ENCODE peak calls at places on chromosomes 11 and 22, in five cellular contexts. E is transverse colon, S is HCT116, O is K562, N is upper lobe of left lung. W is an unnamed sample.
A peak's percentile ranks its signal among the peaks of the same experiment; 100 is the strongest.

GRCh38 chr11:1938343-1939005 is 8.7 kb upstream of the MRPL23 start:
- DNase-seq in E (no peak), S (no peak), O (no peak), N (no peak), W (no peak)

GRCh38 chr11:62600367-62601113 is 1.1 kb downstream of the MTA2 start:
- DNase-seq in N (no peak), O (no peak), S (no peak), E (no peak), W (no peak)

GRCh38 chr22:37425800-37426531 is 1.3 kb downstream of the ELFN2 start:
- DNase-seq in E (no peak), N (peak; percentile 61), O (no peak), S (no peak), W (no peak)

GRCh38 chr11:6734616-6735015 is 37.2 kb downstream of the OR2AG2 start:
- DNase-seq in E (no peak), N (no peak), O (no peak), S (no peak), W (no peak)

GRCh38 chr22:44160416-44160815 is 20.3 kb upstream of the PARVG start:
- DNase-seq in N (no peak), S (no peak), E (no peak), O (no peak), W (no peak)

GRCh38 chr11:120147094-120147949 is 9.4 kb upstream of the TRIM29 start:
- DNase-seq in O (no peak), E (no peak), S (no peak), N (no peak), W (no peak)

GRCh38 chr22:17874231-17874630 is 100.0 kb upstream of the BID start:
- DNase-seq in N (no peak), E (no peak), O (no peak), S (no peak), W (no peak)

GRCh38 chr11:112355726-112356125 is 95.1 kb upstream of the PLET1 start:
- DNase-seq in N (peak; percentile 54), E (no peak), S (peak; percentile 3), O (peak; percentile 28), W (no peak)

GRCh38 chr11:77654770-77655434 is 17.3 kb upstream of the CLNS1A start:
- DNase-seq in O (no peak), S (no peak), N (no peak), E (no peak), W (no peak)

GRCh38 chr11:132898676-132899075 is 633.6 kb downstream of the OPCML start:
- DNase-seq in S (no peak), E (no peak), O (no peak), N (no peak), W (no peak)

GRCh38 chr11:64058494-64058893 is 22.8 kb downstream of the FLRT1 start:
- DNase-seq in E (peak; percentile 20), N (no peak), S (no peak), O (no peak), W (no peak)

GRCh38 chr11:40288212-40288803 is 1171.1 kb downstream of the LRRC4C start:
- DNase-seq in E (no peak), O (no peak), N (no peak), S (no peak), W (no peak)

GRCh38 chr11:106482920-106483761 is 405.7 kb downstream of the AASDHPPT start:
- DNase-seq in S (no peak), E (no peak), N (no peak), O (no peak), W (no peak)

GRCh38 chr22:38214248-38215056 is 12.7 kb downstream of the MAFF start:
- DNase-seq in S (no peak), O (peak; percentile 91), N (peak; percentile 80), E (peak; percentile 83), W (peak; percentile 74)

GRCh38 chr11:119754199-119754598 is 25.2 kb upstream of the NECTIN1 start:
- DNase-seq in N (no peak), E (no peak), S (no peak), O (no peak), W (no peak)

GRCh38 chr11:118618115-118618990 is 10.9 kb downstream of the PHLDB1 start:
- DNase-seq in E (no peak), O (no peak), S (no peak), N (peak; percentile 49), W (peak; percentile 64)

GRCh38 chr11:76008474-76008873 is 193.5 kb downstream of the UVRAG start:
- DNase-seq in E (no peak), N (no peak), O (no peak), S (no peak), W (no peak)

GRCh38 chr22:19872779-19873137 is 18.1 kb upstream of the GNB1L start:
- DNase-seq in S (no peak), N (peak; percentile 17), E (no peak), O (no peak), W (no peak)

GRCh38 chr11:65992056-65992455 is 9.9 kb downstream of the EIF1AD start:
- DNase-seq in E (no peak), N (no peak), S (no peak), O (no peak), W (no peak)

GRCh38 chr11:86629070-86629706 is 43.2 kb downstream of the ME3 start:
- DNase-seq in N (no peak), S (no peak), O (no peak), E (no peak), W (no peak)

GRCh38 chr11:7668464-7668863 is 4.8 kb downstream of the CYB5R2 start:
- DNase-seq in S (no peak), E (no peak), N (no peak), O (no peak), W (no peak)

GRCh38 chr11:9616858-9617257 is 43.4 kb downstream of the WEE1 start:
- DNase-seq in N (no peak), S (no peak), O (no peak), E (no peak), W (no peak)

GRCh38 chr11:74366576-74366975 is 31.7 kb downstream of the PGM2L1 start:
- DNase-seq in O (no peak), N (no peak), S (no peak), E (no peak), W (no peak)

GRCh38 chr22:43157874-43158546 is 6.7 kb downstream of the TSPO start:
- DNase-seq in S (no peak), N (no peak), E (no peak), O (no peak), W (no peak)

GRCh38 chr11:132024587-132025295 is 654.3 kb downstream of the NTM start:
- DNase-seq in N (no peak), E (no peak), S (no peak), O (no peak), W (no peak)

GRCh38 chr22:17481424-17481823 is 81.9 kb upstream of the SLC25A18 start:
- DNase-seq in E (no peak), N (no peak), S (no peak), O (no peak), W (no peak)

GRCh38 chr11:6672006-6672405 is 11.1 kb downstream of the MRPL17 start:
- DNase-seq in E (no peak), O (no peak), N (no peak), S (no peak), W (no peak)

GRCh38 chr22:30287626-30288413 is 1.5 kb downstream of the CASTOR1 start:
- DNase-seq in N (peak; percentile 93), O (peak; percentile 50), E (peak; percentile 90), S (peak; percentile 89), W (peak; percentile 86)
- TF ChIP-seq POLR2A in N (no peak), O (no peak), E (peak; percentile 15), S (no peak), W (peak; percentile 5)

DNA sequence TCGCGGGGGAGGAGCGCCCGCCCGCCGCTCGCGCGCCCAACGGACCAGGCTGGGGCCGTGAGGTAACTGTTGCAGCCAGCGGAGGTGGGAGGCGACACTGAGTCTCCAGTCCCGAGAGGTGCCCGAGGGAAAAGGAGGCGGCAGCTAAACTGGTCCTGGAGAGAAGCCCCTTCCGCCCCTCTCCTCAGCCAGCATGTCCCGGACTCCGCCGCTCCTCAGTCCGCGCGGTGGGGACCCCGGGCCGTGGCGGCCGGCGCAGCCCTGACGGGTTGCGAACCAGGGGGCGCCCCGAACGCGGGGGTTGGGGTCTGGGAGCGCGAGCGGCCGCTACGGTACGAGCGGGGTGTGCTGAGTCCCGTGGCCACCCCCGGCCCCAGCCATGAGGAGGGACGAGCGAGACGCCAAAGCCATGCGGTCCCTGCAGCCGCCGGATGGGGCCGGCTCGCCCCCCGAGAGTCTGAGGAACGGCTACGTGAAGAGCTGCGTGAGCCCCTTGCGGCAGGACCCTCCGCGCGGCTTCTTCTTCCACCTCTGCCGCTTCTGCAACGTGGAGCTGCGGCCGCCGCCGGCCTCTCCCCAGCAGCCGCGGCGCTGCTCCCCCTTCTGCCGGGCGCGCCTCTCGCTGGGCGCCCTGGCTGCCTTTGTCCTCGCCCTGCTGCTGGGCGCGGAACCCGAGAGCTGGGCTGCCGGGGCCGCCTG is at the start of gene PDE3B:
- DNase-seq in O (peak; percentile 89), E (peak; percentile 90), N (peak; percentile 88), S (peak; percentile 59), W (no peak)
- TF ChIP-seq POLR2A in O (peak; percentile 87), E (peak; percentile 89), N (no peak), S (peak; percentile 90), W (no peak)

DNA sequence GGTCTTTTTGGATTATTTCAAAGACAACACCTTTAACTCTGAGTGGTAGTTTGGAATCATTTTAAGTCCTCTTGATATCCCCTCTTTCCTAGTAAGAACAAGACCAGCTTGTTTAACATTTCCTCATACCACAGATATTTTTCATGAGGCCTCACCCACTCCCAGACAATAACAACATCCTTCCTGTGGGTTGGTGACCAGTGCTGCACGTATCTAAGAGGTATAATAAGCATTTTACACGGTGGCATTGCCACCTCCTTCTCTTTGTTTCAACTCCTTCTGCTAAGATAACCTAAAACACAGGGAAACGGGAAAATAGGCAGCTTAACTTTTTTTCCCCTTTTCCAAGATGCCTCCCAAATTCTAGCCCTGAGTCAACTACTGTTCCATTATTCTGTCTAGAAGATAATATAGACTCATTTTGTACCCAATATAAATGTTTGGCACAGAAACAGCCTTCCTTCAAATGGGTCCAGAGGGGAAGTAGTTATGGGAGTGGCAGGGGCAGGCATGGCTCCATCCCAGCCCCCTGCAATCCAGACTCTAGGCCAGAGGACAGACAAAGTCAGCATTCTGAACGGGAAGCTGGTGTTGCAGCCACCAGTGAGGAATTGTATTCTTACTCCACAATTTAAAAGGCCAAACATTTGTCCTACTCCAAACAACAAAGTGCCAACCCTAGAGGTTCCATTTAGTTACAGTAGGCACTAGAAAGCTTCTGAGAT is 28.5 kb downstream of the MAML2 start:
- DNase-seq in S (peak; percentile 48), N (no peak), O (no peak), E (peak; percentile 36), W (no peak)
- TF ChIP-seq POLR2A in S (no peak), N (no peak), O (no peak), E (peak; percentile 13), W (no peak)

DNA sequence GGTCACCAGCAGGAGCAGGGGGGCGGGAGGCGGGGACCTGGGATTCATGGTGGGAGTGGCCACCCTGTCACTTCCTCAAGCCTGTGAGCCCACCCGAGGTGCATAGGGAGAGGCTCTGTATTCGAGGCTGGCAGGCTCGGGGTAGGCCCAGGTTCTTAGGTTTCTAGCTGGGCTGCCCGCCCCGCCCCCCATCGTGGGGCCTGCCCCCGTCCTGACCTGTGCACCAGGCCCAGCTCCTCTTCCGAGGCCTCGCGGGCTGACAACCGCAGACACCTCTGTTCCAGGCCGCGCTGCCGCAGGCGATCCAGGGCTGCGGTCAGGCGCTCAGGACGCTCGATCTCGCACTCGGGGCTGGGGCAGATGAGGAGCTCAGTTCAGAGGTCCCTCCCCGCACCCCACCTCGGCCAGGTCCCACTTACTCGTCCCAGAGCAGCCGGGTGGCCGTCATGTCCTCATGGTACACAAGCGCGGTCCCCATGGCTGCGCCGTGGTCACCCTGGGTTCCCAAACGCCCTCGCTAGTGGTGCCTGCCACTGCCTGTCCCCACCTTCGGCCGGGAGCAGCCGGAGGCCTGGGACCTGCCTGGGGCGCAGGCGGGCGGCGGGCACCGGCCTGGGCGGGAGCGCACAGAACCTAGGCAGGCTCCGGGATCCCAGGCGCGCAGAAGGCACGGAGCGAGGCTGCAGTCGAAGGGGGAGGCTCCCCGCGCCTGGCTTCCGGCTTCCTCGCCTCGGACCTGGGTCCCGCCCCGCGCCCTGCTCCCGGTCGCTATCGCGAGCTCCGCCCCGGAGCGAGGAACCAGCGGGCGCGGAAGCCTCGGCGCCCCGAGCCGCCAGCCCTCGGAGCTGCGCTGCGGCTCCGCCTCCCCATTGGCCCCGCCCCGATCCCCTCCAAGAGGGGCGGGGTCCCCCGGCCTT is at the start of gene HDAC10:
- DNase-seq in N (peak; percentile 89), S (no peak), O (peak; percentile 78), E (peak; percentile 91), W (no peak)
- TF ChIP-seq POLR2A in N (no peak), S (no peak), O (peak; percentile 69), E (peak; percentile 58), W (no peak)